ENCODE peak calls at places on chromosomes 11 and 22, in six cellular contexts. M is SW 1271; I is chondrocyte; D is stimulated activated naive CD4-positive, alpha-beta T cell; E is EL; A is iPS-NIHi11. G is an unnamed sample.

GRCh38 chr22:25054943-25055511 is 102.5 kb downstream of the KIAA1671 start:
- DNase-seq in I (no peak), A (no peak), D (no peak), M (no peak), E (no peak), G (no peak)

GRCh38 chr11:128867277-128867676 is at the start of gene KCNJ1:
- DNase-seq in I (no peak), E (no peak), M (no peak), A (no peak), D (peak), G (no peak)

GRCh38 chr11:76610371-76610770 is 60.2 kb downstream of the LRRC32 start:
- DNase-seq in E (no peak), D (no peak), M (no peak), I (no peak), A (no peak), G (no peak)

GRCh38 chr11:134611537-134611936 is 199.5 kb upstream of the B3GAT1 start:
- DNase-seq in I (no peak), M (no peak), D (no peak), E (no peak), A (no peak), G (no peak)

GRCh38 chr11:118051611-118052461 is 25.0 kb upstream of the TMPRSS4 start:
- DNase-seq in D (peak), A (no peak), E (no peak), I (no peak), M (no peak), G (no peak)

GRCh38 chr11:75262436-75262835 is 21.9 kb downstream of the TPBGL start:
- DNase-seq in E (no peak), M (no peak), A (no peak), D (no peak), I (peak), G (no peak)

GRCh38 chr22:49561338-49561737 is 266.3 kb downstream of the BRD1 start:
- DNase-seq in M (no peak), I (no peak), D (no peak), E (no peak), A (no peak), G (no peak)

GRCh38 chr11:1837171-1838076 is 1.4 kb upstream of the TNNI2 start:
- DNase-seq in A (peak), I (no peak), M (peak), D (peak), E (peak), G (peak)

GRCh38 chr11:134572741-134573675 is 161.0 kb upstream of the B3GAT1 start:
- DNase-seq in I (no peak), D (no peak), A (no peak), E (no peak), M (no peak), G (no peak)

GRCh38 chr11:8219257-8220021 is 44.2 kb downstream of the LMO1 start:
- DNase-seq in M (peak), E (peak), A (peak), D (no peak), I (peak), G (peak)

GRCh38 chr11:65506316-65506769 is 7.5 kb downstream of the MALAT1 start:
- DNase-seq in E (no peak), I (no peak), M (no peak), D (peak), A (no peak), G (no peak)

GRCh38 chr11:72722050-72722748 is 30.0 kb downstream of the ARAP1 start:
- DNase-seq in D (peak), A (peak), M (peak), E (peak), I (no peak), G (peak)

GRCh38 chr11:116366980-116367640 is 405.7 kb downstream of the BUD13 start:
- DNase-seq in D (no peak), M (no peak), A (peak), E (no peak), I (no peak), G (no peak)

GRCh38 chr11:13222285-13222684 is 55.3 kb upstream of the BMAL1 start:
- DNase-seq in I (no peak), M (no peak), A (no peak), E (no peak), D (no peak), G (no peak)

GRCh38 chr11:78244080-78244479 is 55.4 kb downstream of the USP35 start:
- DNase-seq in A (no peak), M (no peak), I (no peak), E (no peak), D (no peak), G (no peak)

GRCh38 chr11:26976389-26976788 is 17.5 kb upstream of the FIBIN start:
- DNase-seq in D (no peak), I (no peak), A (no peak), M (no peak), E (peak), G (peak)

GRCh38 chr22:39635719-39636118 is 65.2 kb downstream of the CACNA1I start:
- DNase-seq in I (no peak), A (no peak), M (no peak), D (no peak), E (no peak), G (no peak)

GRCh38 chr22:30267382-30268302 is 991 bp upstream of the OSM start:
- DNase-seq in M (no peak), I (no peak), D (peak), A (no peak), E (no peak), G (no peak)

GRCh38 chr22:39723899-39724351 is 153.4 kb downstream of the CACNA1I start:
- DNase-seq in I (no peak), E (peak), A (no peak), D (no peak), M (no peak), G (peak)

GRCh38 chr11:45537617-45538016 is 127.8 kb downstream of the CHST1 start:
- DNase-seq in M (no peak), D (no peak), I (no peak), E (no peak), A (no peak), G (no peak)

GRCh38 chr22:27204817-27205216 is 547.4 kb downstream of the MIAT start:
- DNase-seq in D (no peak), I (no peak), M (no peak), E (no peak), A (no peak), G (no peak)

G was measured in A673.